ENCODE peak calls at places on chromosomes 1 and 21, in five cellular contexts. O is activated CD8-positive, alpha-beta T cell treated with anti-CD3 and anti-CD28 coated beads for 36 hours; U is HepG2; B is tibial nerve; Z is nephron progenitor cell. Q is an unnamed sample.
A peak's percentile ranks its signal among the peaks of the same experiment; 100 is the strongest.

GRCh38 chr1:85576256-85576641 is 4.3 kb upstream of the CCN1 start:
- DNase-seq in Z (no peak), O (no peak), B (no peak), U (no peak), Q (no peak)

GRCh38 chr1:171581766-171582165 is 40.3 kb upstream of the MYOCOS start:
- DNase-seq in B (no peak), O (no peak), U (no peak), Z (no peak), Q (no peak)

GRCh38 chr1:169485427-169486280 is at the start of gene SLC19A2:
- DNase-seq in U (peak; percentile 98), O (peak; percentile 96), B (peak; percentile 100), Z (peak; percentile 92), Q (peak; percentile 100)

GRCh38 chr1:41317356-41317755 is 43.9 kb upstream of the FOXO6 start:
- DNase-seq in B (no peak), U (no peak), Z (no peak), O (no peak), Q (no peak)

GRCh38 chr1:160168609-160169369 is 17.4 kb downstream of the ATP1A4 start:
- DNase-seq in B (no peak), U (no peak), Z (peak; percentile 20), O (no peak), Q (no peak)

GRCh38 chr21:43591468-43592050 is 67.7 kb downstream of the HSF2BP start:
- DNase-seq in U (peak; percentile 93), O (no peak), B (no peak), Z (no peak), Q (no peak)

GRCh38 chr1:214494706-214495105 is 56.7 kb downstream of the PTPN14 start:
- DNase-seq in B (no peak), O (no peak), U (no peak), Z (no peak), Q (no peak)

GRCh38 chr1:9809122-9809521 is 14.6 kb downstream of the CLSTN1 start:
- DNase-seq in O (no peak), Z (peak; percentile 34), U (no peak), B (no peak), Q (no peak)

GRCh38 chr1:225476538-225476988 is 48.7 kb upstream of the LBR start:
- DNase-seq in B (no peak), U (peak; percentile 34), O (peak; percentile 63), Z (no peak), Q (no peak)

GRCh38 chr1:210303391-210303790 is 25.3 kb upstream of the HHAT start:
- DNase-seq in B (no peak), U (no peak), O (no peak), Z (no peak), Q (no peak)

GRCh38 chr1:74468982-74469603 is 43.3 kb downstream of the LRRC53 start:
- DNase-seq in U (peak; percentile 48), Z (no peak), B (no peak), O (no peak), Q (no peak)

GRCh38 chr1:180571832-180572636 is 13.3 kb downstream of the OVAAL start:
- DNase-seq in B (no peak), O (peak; percentile 54), U (no peak), Z (no peak), Q (no peak)

GRCh38 chr1:170010443-170010842 is 64.1 kb downstream of the KIFAP3 start:
- DNase-seq in U (peak; percentile 44), O (peak; percentile 41), Z (peak; percentile 9), B (no peak), Q (peak; percentile 64)

GRCh38 chr1:224684920-224685547 is 68.9 kb downstream of the CNIH3 start:
- DNase-seq in U (no peak), O (no peak), Z (peak; percentile 23), B (no peak), Q (no peak)

GRCh38 chr1:7298145-7298544 is 473.0 kb upstream of the VAMP3 start:
- DNase-seq in Z (no peak), O (no peak), B (no peak), U (no peak), Q (no peak)

GRCh38 chr1:65795311-65795710 is 2.6 kb downstream of the PDE4B start:
- DNase-seq in O (no peak), U (no peak), B (no peak), Z (no peak), Q (no peak)

GRCh38 chr1:64050601-64051000 is 152.8 kb upstream of the UBE2U start:
- DNase-seq in B (no peak), U (no peak), Z (no peak), O (no peak), Q (no peak)

GRCh38 chr21:17784604-17785402 is 34.4 kb downstream of the C21orf91 start:
- DNase-seq in Z (no peak), B (no peak), O (peak; percentile 73), U (no peak), Q (no peak)

GRCh38 chr1:17833661-17834501 is 78.7 kb downstream of the ACTL8 start:
- DNase-seq in O (no peak), U (no peak), B (no peak), Z (no peak), Q (no peak)

GRCh38 chr1:54882483-54882882 is 4.5 kb downstream of the DHCR24 start:
- DNase-seq in B (no peak), Z (no peak), U (peak; percentile 42), O (no peak), Q (no peak)

GRCh38 chr1:19390901-19391595 is 78.9 kb downstream of the SLC66A1 start:
- DNase-seq in Z (peak; percentile 36), U (no peak), B (peak; percentile 58), O (peak; percentile 73), Q (peak; percentile 53)
- TF ChIP-seq CTCF in Z (peak; percentile 73), U (peak; percentile 69), B (peak; percentile 86), O (peak; percentile 94), Q (peak; percentile 82)

GRCh38 chr1:36706416-36706815 is 223.7 kb upstream of the CSF3R start:
- DNase-seq in O (no peak), B (no peak), U (no peak), Z (no peak), Q (no peak)
- TF ChIP-seq CTCF in O (no peak), B (no peak), U (no peak), Z (no peak), Q (no peak)

DNA sequence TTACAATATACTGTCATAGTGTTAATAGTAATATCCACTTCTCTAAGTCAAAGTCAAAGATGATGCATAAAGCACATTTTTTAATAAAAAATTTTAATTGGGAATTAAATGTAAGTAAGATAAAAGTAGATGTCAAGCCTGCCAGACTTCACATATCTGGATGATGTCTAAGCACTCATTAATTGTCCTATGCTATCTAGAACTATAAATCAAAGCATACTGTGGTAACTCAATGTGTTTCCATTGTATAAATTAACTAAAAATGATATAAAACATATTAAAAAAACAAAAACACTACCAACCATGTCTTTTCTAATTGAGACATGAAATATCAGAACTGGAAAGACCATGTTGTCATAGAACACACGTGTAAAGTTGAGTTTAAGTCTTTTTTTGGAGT is 51.2 kb downstream of the ZZZ3 start:
- DNase-seq in Z (no peak), B (no peak), U (no peak), O (no peak), Q (no peak)
- TF ChIP-seq CTCF in Z (no peak), B (no peak), U (no peak), O (no peak), Q (no peak)

DNA sequence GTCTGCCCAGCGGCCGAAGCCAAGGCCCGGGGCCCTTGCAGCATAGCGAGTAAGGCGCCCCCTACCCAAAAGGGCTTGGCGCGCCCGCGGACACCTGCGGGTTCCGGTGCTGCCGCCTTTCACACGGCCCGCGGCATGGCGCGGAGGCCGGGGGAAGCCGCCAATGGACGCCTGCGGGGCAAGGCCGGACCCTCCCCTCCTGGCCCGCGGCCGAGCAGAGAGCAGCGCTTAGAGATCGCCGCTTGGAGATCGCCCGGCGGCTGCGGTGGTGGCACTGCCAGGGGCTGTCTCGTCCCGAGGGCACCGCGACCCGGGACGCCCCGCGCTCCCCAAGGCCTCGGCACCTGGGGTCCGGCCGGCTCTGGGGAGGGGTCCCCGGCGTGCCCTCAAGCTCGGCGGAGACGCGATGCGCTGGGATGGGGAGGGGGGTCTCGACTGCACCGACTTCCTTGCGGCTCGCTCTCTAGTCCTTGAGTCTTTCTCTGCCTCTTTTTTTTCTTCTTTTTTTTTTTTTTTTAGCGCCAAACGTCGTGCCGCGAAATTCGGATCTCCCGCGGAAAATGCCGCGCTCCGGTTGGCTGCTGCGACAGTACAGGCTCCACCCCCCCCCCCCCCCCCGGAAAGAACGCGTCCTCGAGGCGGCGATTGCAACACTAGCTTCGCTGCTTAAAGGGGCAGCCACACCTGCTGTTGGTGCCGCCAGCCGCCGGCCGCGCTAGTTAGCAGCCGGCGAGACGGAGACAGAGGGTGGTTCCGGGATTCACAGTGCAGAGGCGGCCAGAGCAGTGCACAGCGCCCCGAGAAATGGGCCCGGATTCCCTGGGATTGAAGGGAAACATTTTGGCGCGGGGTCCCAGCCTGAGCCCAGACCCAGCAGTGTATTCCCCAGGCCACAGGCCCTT is at the start of gene E2F2:
- DNase-seq in Z (peak; percentile 77), B (peak; percentile 72), O (peak; percentile 89), U (peak; percentile 80), Q (peak; percentile 76)
- TF ChIP-seq CTCF in Z (no peak), B (peak; percentile 40), O (no peak), U (peak; percentile 58), Q (no peak)

GRCh38 chr1:100544791-100545190 is 6.9 kb downstream of the GPR88 start:
- DNase-seq in B (no peak), U (no peak), Z (no peak), O (no peak), Q (no peak)

GRCh38 chr1:100542264-100542663 is 4.3 kb downstream of the GPR88 start:
- DNase-seq in O (no peak), Z (no peak), U (no peak), B (no peak), Q (no peak)

GRCh38 chr1:100539836-100540536 is 2.0 kb downstream of the GPR88 start:
- DNase-seq in O (peak; percentile 17), Z (peak; percentile 52), B (no peak), U (no peak), Q (no peak)

GRCh38 chr1:100545855-100546254 is 7.9 kb downstream of the GPR88 start:
- DNase-seq in Z (no peak), O (no peak), B (no peak), U (no peak), Q (no peak)

DNA sequence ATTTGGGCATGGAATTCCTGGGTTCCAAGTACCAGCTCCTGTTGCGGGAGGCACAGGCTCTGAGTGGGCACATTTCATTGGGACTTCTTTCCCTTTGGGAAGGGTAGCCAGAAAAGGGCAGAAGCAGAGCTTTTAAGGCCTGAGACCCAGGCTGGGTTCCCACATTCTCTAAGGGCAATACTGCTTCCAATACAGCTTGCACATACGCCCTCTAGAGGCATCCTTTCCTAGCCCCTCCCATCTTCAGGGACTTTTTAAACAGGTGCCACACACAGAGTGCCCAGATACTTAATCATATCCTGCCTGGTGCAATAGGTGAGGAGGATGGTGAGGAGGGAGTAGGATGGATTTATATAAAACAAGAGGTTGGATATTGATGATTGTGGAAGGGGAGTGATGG is 5.7 kb downstream of the GPR88 start:
- DNase-seq in B (no peak), Z (no peak), U (peak; percentile 40), O (peak; percentile 74), Q (no peak)
- TF ChIP-seq CTCF in B (no peak), Z (no peak), U (peak; percentile 51), O (peak; percentile 60), Q (peak; percentile 43)

GRCh38 chr1:154629160-154630073 is 21.4 kb upstream of the ADAR start:
- DNase-seq in O (no peak), Z (no peak), U (no peak), B (no peak), Q (no peak)

GRCh38 chr1:154626456-154627246 is 18.7 kb upstream of the ADAR start:
- DNase-seq in U (peak; percentile 32), O (no peak), Z (peak; percentile 21), B (no peak), Q (no peak)

GRCh38 chr1:154624756-154625643 is 17.0 kb upstream of the ADAR start:
- DNase-seq in Z (no peak), U (no peak), B (no peak), O (no peak), Q (no peak)

GRCh38 chr1:154628122-154628405 is 20.1 kb upstream of the ADAR start:
- DNase-seq in Z (no peak), B (no peak), O (no peak), U (no peak), Q (no peak)

GRCh38 chr1:154627247-154628121 is 19.5 kb upstream of the ADAR start:
- DNase-seq in U (peak; percentile 84), O (peak; percentile 97), Z (peak; percentile 85), B (peak; percentile 82), Q (peak; percentile 95)
- TF ChIP-seq CTCF in U (peak; percentile 1), O (no peak), Z (no peak), B (no peak), Q (peak; percentile 20)